ENCODE peak calls at places on chromosomes 13 and 19, in four cellular contexts. Y is CD8-positive, alpha-beta memory T cell; Q is stimulated activated CD8-positive, alpha-beta memory T cell treated with anti-CD3 and anti-CD28 coated beads, Interleukin-4, amount 100 ng/mL, for 48 hours; J is EH. W is an unnamed sample.

GRCh38 chr13:111167290-111167689 is 52.2 kb downstream of the ARHGEF7 start:
- DNase-seq in Y (no peak), J (no peak), Q (no peak), W (no peak)

GRCh38 chr13:47474326-47474725 is 526.7 kb downstream of the SUCLA2 start:
- DNase-seq in Q (no peak), Y (no peak), J (no peak), W (no peak)

GRCh38 chr19:4052114-4052992 is 14.3 kb downstream of the ZBTB7A start:
- DNase-seq in Y (no peak), J (peak), Q (no peak), W (peak)

GRCh38 chr19:13537454-13537853 is 31.2 kb upstream of the CACNA1A start:
- DNase-seq in Y (no peak), J (no peak), Q (no peak), W (no peak)

GRCh38 chr13:94640676-94641075 is 39.0 kb downstream of the GPR180 start:
- DNase-seq in Y (no peak), J (peak), Q (no peak), W (no peak)

GRCh38 chr13:73109969-73110368 is 51.2 kb downstream of the KLF5 start:
- DNase-seq in J (no peak), Y (no peak), Q (no peak), W (no peak)

GRCh38 chr19:10923503-10924076 is 4.8 kb downstream of the YIPF2 start:
- DNase-seq in Q (no peak), Y (no peak), J (no peak), W (no peak)

GRCh38 chr13:73428137-73428536 is 369.3 kb downstream of the KLF5 start:
- DNase-seq in J (peak), Y (no peak), Q (no peak), W (no peak)

GRCh38 chr13:99980201-99981114 is 1.1 kb upstream of the ZIC2 start:
- DNase-seq in J (peak), Y (no peak), Q (peak), W (peak)

GRCh38 chr19:52274191-52274590 is 4.8 kb downstream of the ZNF766 start:
- DNase-seq in Y (no peak), J (no peak), Q (no peak), W (no peak)

GRCh38 chr13:51370116-51370515 is 30.6 kb downstream of the SERPINE3 start:
- DNase-seq in Y (no peak), J (peak), Q (no peak), W (no peak)

W was measured in left colon.